ENCODE peak calls at places on chromosomes 6 and 20, in five cellular contexts. G is AG10803, E is astrocyte of the spinal cord, K is cardiac fibroblast, R is epithelial cell of esophagus. U is an unnamed sample.
A peak's percentile ranks its signal among the peaks of the same experiment; 100 is the strongest.

GRCh38 chr6:44735631-44735963 is 348.1 kb downstream of the CDC5L start:
- DNase-seq in K (peak; percentile 15), R (peak; percentile 89), G (peak; percentile 72), E (peak; percentile 19), U (no peak)

GRCh38 chr6:35602133-35602946 is 86.4 kb downstream of the FKBP5 start:
- DNase-seq in G (peak; percentile 35), E (no peak), K (peak; percentile 81), R (peak; percentile 92), U (no peak)

GRCh38 chr6:118551673-118552063 is 3.6 kb downstream of the PLN start:
- DNase-seq in G (peak; percentile 77), R (no peak), E (peak; percentile 42), K (peak; percentile 73), U (no peak)

GRCh38 chr6:35718911-35719381 is 17.9 kb upstream of the ARMC12 start:
- DNase-seq in G (no peak), K (no peak), R (no peak), E (peak; percentile 10), U (no peak)

GRCh38 chr20:10498196-10498595 is 63.1 kb downstream of the SLX4IP start:
- DNase-seq in G (no peak), R (no peak), K (no peak), E (no peak), U (peak; percentile 14)

GRCh38 chr20:7347409-7347808 is 579.9 kb downstream of the BMP2 start:
- DNase-seq in K (no peak), G (no peak), R (peak; percentile 99), E (no peak), U (no peak)

GRCh38 chr6:15025416-15025815 is 220.5 kb upstream of the JARID2 start:
- DNase-seq in G (peak; percentile 52), K (no peak), E (no peak), R (no peak), U (no peak)

GRCh38 chr6:149965191-149966020 is 1.7 kb downstream of the ULBP1 start:
- DNase-seq in R (peak; percentile 20), K (no peak), E (no peak), G (no peak), U (peak; percentile 51)

GRCh38 chr20:57163041-57163440 is 103.4 kb downstream of the BMP7 start:
- DNase-seq in G (no peak), R (no peak), K (no peak), E (no peak), U (no peak)

GRCh38 chr6:52233975-52234823 is 10.1 kb downstream of the IL17F start:
- DNase-seq in K (peak; percentile 38), R (peak; percentile 76), G (peak; percentile 59), E (peak; percentile 49), U (peak; percentile 49)

GRCh38 chr6:74942130-74942529 is 263.7 kb downstream of the COL12A1 start:
- DNase-seq in G (no peak), E (peak; percentile 19), K (no peak), R (peak; percentile 23), U (no peak)

GRCh38 chr6:52929321-52930164 is 20.0 kb upstream of the GSTA3 start:
- DNase-seq in K (peak; percentile 79), G (peak; percentile 85), E (peak; percentile 84), R (peak; percentile 90), U (no peak)

GRCh38 chr6:75281643-75282042 is 2.9 kb downstream of the TMEM30A start:
- DNase-seq in R (no peak), E (no peak), G (no peak), K (no peak), U (no peak)

GRCh38 chr6:20056350-20056992 is 155.8 kb downstream of the MBOAT1 start:
- DNase-seq in R (peak; percentile 68), G (peak; percentile 58), E (peak; percentile 66), K (peak; percentile 74), U (peak; percentile 35)

DNA sequence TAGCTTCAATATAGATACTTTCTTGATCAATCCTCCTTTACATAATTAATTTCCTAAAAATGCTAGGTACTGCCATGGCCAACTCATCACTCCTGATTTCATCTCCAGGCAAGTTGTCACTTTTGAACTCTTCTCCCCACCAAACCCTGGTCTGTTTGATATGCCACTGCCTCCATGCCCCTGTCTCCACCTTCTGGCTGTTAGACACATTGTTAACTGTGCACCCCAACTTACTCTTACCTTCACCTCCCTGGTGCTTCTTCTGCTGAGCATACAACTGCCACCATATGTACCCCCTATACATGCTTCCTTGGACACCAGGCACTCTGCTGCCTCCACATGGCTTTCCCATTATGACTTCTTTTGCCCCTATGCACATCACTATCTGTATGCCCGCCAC is 21.8 kb upstream of the AIG1 start:
- DNase-seq in G (no peak), R (no peak), E (no peak), K (no peak), U (no peak)
- TF ChIP-seq CTCF in G (peak; percentile 11), R (no peak), E (no peak), K (no peak), U (no peak)

GRCh38 chr20:63295018-63295417 is 2.0 kb downstream of the COL20A1 start:
- DNase-seq in R (no peak), G (no peak), E (no peak), K (no peak), U (no peak)

GRCh38 chr20:63295846-63296245 is 2.9 kb downstream of the COL20A1 start:
- DNase-seq in R (no peak), K (no peak), E (no peak), G (no peak), U (no peak)

GRCh38 chr20:63296411-63297299 is 3.7 kb downstream of the COL20A1 start:
- DNase-seq in G (no peak), R (no peak), K (no peak), E (no peak), U (no peak)

GRCh38 chr20:63294536-63294900 is 1.5 kb downstream of the COL20A1 start:
- DNase-seq in K (no peak), E (no peak), G (no peak), R (no peak), U (no peak)

DNA sequence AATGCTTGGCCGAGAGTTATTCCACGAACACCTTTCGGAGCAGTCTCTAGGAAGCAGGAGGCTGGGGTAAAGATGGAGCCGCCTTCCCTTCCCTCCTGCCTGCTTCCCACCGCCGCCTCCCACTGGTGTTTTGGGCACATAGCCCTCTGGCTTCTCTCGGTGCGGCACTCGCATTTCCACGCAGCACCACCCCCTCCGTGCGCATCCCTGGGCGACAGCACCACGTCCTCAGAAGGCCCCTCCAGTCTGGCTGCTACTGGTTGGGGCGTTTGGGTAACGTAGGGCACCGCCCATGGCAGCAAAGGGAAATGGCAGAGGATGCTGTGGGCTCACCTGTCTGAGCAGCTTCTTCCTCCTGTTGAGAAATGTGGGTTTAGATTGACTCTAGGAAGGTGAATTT is 2.4 kb downstream of the COL20A1 start:
- DNase-seq in E (no peak), K (no peak), R (no peak), G (no peak), U (no peak)
- TF ChIP-seq CTCF in E (peak; percentile 2), K (no peak), R (no peak), G (no peak), U (no peak)

DNA sequence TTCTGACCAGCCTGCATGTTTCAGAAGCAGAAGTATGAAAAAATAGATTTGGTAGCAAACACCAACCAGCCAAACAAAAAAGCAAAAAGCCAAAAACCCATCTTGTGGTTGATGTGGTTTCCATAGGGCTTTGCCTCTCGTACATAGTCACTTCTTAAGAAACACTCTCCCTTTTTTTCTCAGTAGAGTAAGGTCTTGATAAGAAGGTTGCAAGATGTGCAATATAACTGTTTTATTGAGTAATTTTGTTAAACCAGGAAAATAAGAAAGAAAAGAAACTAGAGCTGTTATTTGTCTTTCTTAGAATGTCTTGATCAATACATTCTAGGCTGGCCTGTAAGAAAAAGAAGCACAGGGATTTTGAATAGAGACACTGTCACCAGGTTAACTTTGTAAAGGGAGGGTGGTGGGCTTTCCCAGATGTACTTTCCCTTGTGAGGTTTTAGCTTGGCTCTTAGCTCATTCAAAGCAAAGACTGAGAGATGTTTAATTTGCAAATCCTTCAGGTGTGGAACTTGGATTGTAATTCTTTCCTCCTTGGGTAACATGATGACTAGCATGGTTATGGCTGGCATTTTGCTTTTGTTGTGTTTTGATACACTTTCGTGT is 49.7 kb downstream of the AKAP12 start:
- DNase-seq in E (no peak), G (no peak), R (no peak), K (peak; percentile 64), U (no peak)
- TF ChIP-seq CTCF in E (no peak), G (no peak), R (no peak), K (no peak), U (no peak)

GRCh38 chr20:29085625-29086024 is 2171.8 kb upstream of the DEFB115 start:
- DNase-seq in G (no peak), K (no peak), R (no peak), E (no peak), U (no peak)

GRCh38 chr20:29079769-29080690 is 2177.4 kb upstream of the DEFB115 start:
- DNase-seq in G (peak; percentile 34), R (peak; percentile 30), K (peak; percentile 14), E (no peak), U (no peak)
- TF ChIP-seq CTCF in G (no peak), R (no peak), K (peak; percentile 21), E (no peak), U (no peak)

DNA sequence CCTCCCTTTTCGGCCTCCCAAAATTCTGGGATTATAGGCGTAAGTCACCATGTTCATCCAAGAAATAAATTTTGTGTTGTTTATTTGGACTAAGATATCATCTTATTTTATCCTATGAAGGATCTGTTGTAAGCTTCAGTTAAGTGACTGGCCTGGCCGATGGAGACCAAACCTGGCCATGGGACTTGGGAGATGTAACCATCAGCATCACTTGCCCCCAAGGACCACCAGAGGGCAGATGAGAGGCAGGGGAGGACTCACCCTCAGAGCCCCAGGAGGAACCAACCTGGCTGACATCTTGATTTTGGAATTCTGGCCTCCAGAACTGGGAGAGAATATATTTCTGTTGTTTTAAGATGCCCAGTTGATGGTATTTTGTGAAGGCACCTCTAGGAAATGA is 266.7 kb downstream of the CDH26 start:
- DNase-seq in R (peak; percentile 14), E (no peak), G (peak; percentile 13), K (no peak), U (peak; percentile 30)
- TF ChIP-seq CTCF in R (peak; percentile 22), E (peak; percentile 65), G (peak; percentile 56), K (peak; percentile 61), U (peak; percentile 58)

GRCh38 chr6:131886517-131886916 is 64.7 kb downstream of the CCN2 start:
- DNase-seq in R (no peak), E (no peak), G (no peak), K (no peak), U (no peak)

GRCh38 chr6:131893198-131893597 is 58.0 kb downstream of the CCN2 start:
- DNase-seq in R (no peak), E (no peak), K (no peak), G (no peak), U (no peak)

GRCh38 chr6:131894735-131895424 is 56.3 kb downstream of the CCN2 start:
- DNase-seq in R (no peak), K (no peak), E (no peak), G (no peak), U (no peak)

GRCh38 chr6:131885237-131885636 is 65.9 kb downstream of the CCN2 start:
- DNase-seq in K (no peak), R (no peak), E (no peak), G (no peak), U (no peak)

GRCh38 chr6:131890091-131890490 is 61.1 kb downstream of the CCN2 start:
- DNase-seq in K (no peak), E (no peak), G (no peak), R (no peak), U (no peak)
- TF ChIP-seq CTCF in K (no peak), E (no peak), G (no peak), R (no peak), U (no peak)

U was measured in endothelial cell.